ENCODE peak calls at places on chromosomes 7 and 10, in four cellular contexts. X is NCI-H2029; W is stimulated activated CD4-positive, alpha-beta T cell treated with anti-CD3 and anti-CD28 coated beads, Interleukin-2, amount 100 ng/mL, for 48 hours; V is LoVo. C is an unnamed sample.
A peak's percentile ranks its signal among the peaks of the same experiment; 100 is the strongest.

GRCh38 chr7:82284936-82285519 is 158.5 kb downstream of the CACNA2D1 start:
- DNase-seq in X (no peak), W (no peak), V (no peak), C (no peak)

GRCh38 chr7:118218413-118219156 is 5.9 kb upstream of the ANKRD7 start:
- DNase-seq in X (no peak), W (no peak), V (no peak), C (no peak)

GRCh38 chr10:65017523-65017922 is 1496.3 kb downstream of the REEP3 start:
- DNase-seq in X (no peak), W (no peak), V (no peak), C (no peak)

GRCh38 chr10:73205956-73206355 is 38.0 kb downstream of the FAM149B1 start:
- DNase-seq in X (no peak), W (no peak), V (no peak), C (no peak)

GRCh38 chr7:19122018-19122588 is 4.7 kb upstream of the TWIST1 start:
- DNase-seq in X (no peak), W (no peak), V (peak; percentile 40), C (peak; percentile 55)

GRCh38 chr7:92778972-92779371 is 57.4 kb downstream of the CDK6 start:
- DNase-seq in X (no peak), W (no peak), V (no peak), C (no peak)

GRCh38 chr7:143878884-143879283 is 23.1 kb downstream of the TCAF1 start:
- DNase-seq in X (no peak), W (no peak), V (no peak), C (no peak)

GRCh38 chr10:128993443-128993842 is 473.6 kb upstream of the MGMT start:
- DNase-seq in X (no peak), W (no peak), V (no peak), C (no peak)

GRCh38 chr10:78579995-78580394 is 488.8 kb upstream of the ZMIZ1 start:
- DNase-seq in X (peak; percentile 79), W (no peak), V (no peak), C (peak; percentile 94)

GRCh38 chr7:253491-254336 is 36.3 kb upstream of the FOXL3 start:
- DNase-seq in X (no peak), W (no peak), V (no peak), C (no peak)

GRCh38 chr10:104297697-104298660 is 29.0 kb downstream of the GSTO2 start:
- DNase-seq in X (no peak), W (peak; percentile 49), V (no peak), C (no peak)

GRCh38 chr10:72952189-72952900 is 2.3 kb downstream of the PLA2G12B start:
- DNase-seq in X (peak; percentile 9), W (no peak), V (no peak), C (no peak)

GRCh38 chr7:108003591-108003935 is 602 bp upstream of the LAMB1 start:
- DNase-seq in X (no peak), W (no peak), V (no peak), C (no peak)

GRCh38 chr7:131244259-131244852 is 83.3 kb upstream of the MKLN1 start:
- DNase-seq in X (no peak), W (no peak), V (no peak), C (no peak)

GRCh38 chr7:22666732-22667131 is 60.3 kb upstream of the IL6 start:
- DNase-seq in X (no peak), W (no peak), V (peak; percentile 14), C (no peak)

GRCh38 chr7:142805350-142806020 is 34.7 kb downstream of the PRSS2 start:
- DNase-seq in X (no peak), W (no peak), V (no peak), C (no peak)

GRCh38 chr10:113304726-113305125 is 248.1 kb upstream of the HABP2 start:
- DNase-seq in X (no peak), W (no peak), V (no peak), C (no peak)

GRCh38 chr10:105239311-105240215 is 598.5 kb downstream of the SORCS3 start:
- DNase-seq in X (no peak), W (no peak), V (no peak), C (peak; percentile 26)

GRCh38 chr7:24963218-24963617 is 16.8 kb downstream of the OSBPL3 start:
- DNase-seq in X (no peak), W (peak; percentile 51), V (no peak), C (peak; percentile 86)

GRCh38 chr7:116101709-116102108 is 71.1 kb upstream of the TFEC start:
- DNase-seq in X (no peak), W (no peak), V (no peak), C (no peak)

GRCh38 chr7:107180378-107180777 is 11.6 kb downstream of the HBP1 start:
- DNase-seq in X (no peak), W (peak; percentile 50), V (peak; percentile 58), C (no peak)

GRCh38 chr10:120588311-120588710 is 131.3 kb downstream of the PLPP4 start:
- DNase-seq in X (no peak), W (no peak), V (no peak), C (no peak)

GRCh38 chr10:91043173-91043910 is 122.5 kb upstream of the ANKRD1 start:
- DNase-seq in X (no peak), W (no peak), V (peak; percentile 11), C (peak; percentile 47)

GRCh38 chr10:49404321-49404878 is 8.5 kb upstream of the DRGX start:
- DNase-seq in X (no peak), W (no peak), V (no peak), C (no peak)

GRCh38 chr7:142954680-142955268 is 7.4 kb downstream of the KEL start:
- DNase-seq in X (no peak), W (no peak), V (no peak), C (no peak)

GRCh38 chr7:30914611-30915601 is 3.3 kb downstream of the AQP1 start:
- DNase-seq in X (no peak), W (no peak), V (peak; percentile 62), C (no peak)